ENCODE peak calls at places on chromosomes 13 and 19, in six cellular contexts. One of them, this sample, is unnamed. For H3K27me3, the result is how much of the 10 kb centered on the place peaks cover.

GRCh38 chr13:103730407-103730806 is 664.2 kb upstream of the SLC10A2 start:
- DNase-seq in HCT116: no peak
- DNase-seq in right atrium auricular region: no peak
- DNase-seq in thoracic aorta: no peak
- DNase-seq in fibroblast of lung: no peak
- DNase-seq in tibial nerve: no peak
- DNase-seq in this sample: no peak

GRCh38 chr13:110875243-110875642 is 39.6 kb downstream of the ANKRD10 start:
- DNase-seq in right atrium auricular region: no peak
- DNase-seq in fibroblast of lung: no peak
- DNase-seq in tibial nerve: no peak
- DNase-seq in thoracic aorta: no peak
- DNase-seq in HCT116: no peak
- DNase-seq in this sample: no peak

GRCh38 chr13:98821372-98822237 is 69.1 kb upstream of the SLC15A1 start:
- DNase-seq in HCT116: no peak
- DNase-seq in right atrium auricular region: no peak
- DNase-seq in tibial nerve: no peak
- DNase-seq in fibroblast of lung: peak
- DNase-seq in thoracic aorta: no peak
- DNase-seq in this sample: no peak

GRCh38 chr19:32862173-32862572 is 7.4 kb downstream of the SLC7A9 start:
- DNase-seq in fibroblast of lung: no peak
- DNase-seq in tibial nerve: no peak
- DNase-seq in thoracic aorta: no peak
- DNase-seq in HCT116: no peak
- DNase-seq in right atrium auricular region: no peak
- DNase-seq in this sample: no peak

GRCh38 chr19:5035817-5036732 is 67.2 kb downstream of the KDM4B start:
- DNase-seq in tibial nerve: no peak
- DNase-seq in right atrium auricular region: no peak
- DNase-seq in thoracic aorta: no peak
- DNase-seq in HCT116: no peak
- DNase-seq in fibroblast of lung: no peak
- DNase-seq in this sample: no peak

GRCh38 chr13:113122571-113123225 is at the start of gene F10:
- DNase-seq in fibroblast of lung: peak
- DNase-seq in HCT116: peak
- DNase-seq in thoracic aorta: no peak
- DNase-seq in right atrium auricular region: peak
- DNase-seq in tibial nerve: peak
- DNase-seq in this sample: peak

GRCh38 chr19:8988204-8988603 is 22.0 kb downstream of the MUC16 start:
- DNase-seq in tibial nerve: no peak
- DNase-seq in right atrium auricular region: no peak
- DNase-seq in fibroblast of lung: no peak
- DNase-seq in thoracic aorta: no peak
- DNase-seq in HCT116: peak
- DNase-seq in this sample: no peak

GRCh38 chr19:47713046-47714021 is at the start of gene EHD2:
- DNase-seq in fibroblast of lung: peak
- DNase-seq in right atrium auricular region: peak
- DNase-seq in tibial nerve: peak
- DNase-seq in HCT116: no peak
- DNase-seq in thoracic aorta: no peak
- DNase-seq in this sample: peak

GRCh38 chr13:95164830-95165229 is 136.4 kb downstream of the ABCC4 start:
- DNase-seq in HCT116: no peak
- DNase-seq in right atrium auricular region: no peak
- DNase-seq in tibial nerve: no peak
- DNase-seq in fibroblast of lung: no peak
- DNase-seq in thoracic aorta: no peak
- DNase-seq in this sample: no peak

GRCh38 chr19:4268816-4269430 is 10.1 kb upstream of the SHD start:
- DNase-seq in thoracic aorta: no peak
- DNase-seq in tibial nerve: no peak
- DNase-seq in right atrium auricular region: no peak
- DNase-seq in HCT116: no peak
- DNase-seq in fibroblast of lung: no peak
- DNase-seq in this sample: no peak

GRCh38 chr13:47858678-47859050 is 142.4 kb downstream of the SUCLA2 start:
- DNase-seq in fibroblast of lung: peak
- DNase-seq in right atrium auricular region: no peak
- DNase-seq in tibial nerve: no peak
- DNase-seq in thoracic aorta: no peak
- DNase-seq in HCT116: no peak
- DNase-seq in this sample: no peak

GRCh38 chr13:76293751-76294150 is 592.5 kb downstream of the KCTD12 start:
- DNase-seq in right atrium auricular region: no peak
- DNase-seq in HCT116: no peak
- DNase-seq in thoracic aorta: no peak
- DNase-seq in tibial nerve: no peak
- DNase-seq in fibroblast of lung: peak
- DNase-seq in this sample: no peak

GRCh38 chr13:101382086-101382485 is 34.2 kb downstream of the NALCN start:
- DNase-seq in HCT116: no peak
- DNase-seq in thoracic aorta: no peak
- DNase-seq in right atrium auricular region: no peak
- DNase-seq in fibroblast of lung: no peak
- DNase-seq in tibial nerve: no peak
- DNase-seq in this sample: no peak

GRCh38 chr19:4063369-4064072 is 3.2 kb downstream of the ZBTB7A start:
- DNase-seq in thoracic aorta: no peak
- DNase-seq in tibial nerve: no peak
- DNase-seq in right atrium auricular region: no peak
- DNase-seq in HCT116: no peak
- DNase-seq in fibroblast of lung: no peak
- DNase-seq in this sample: no peak

GRCh38 chr19:37594982-37595382 is 306 bp downstream of the ZNF540 start:
- DNase-seq in thoracic aorta: peak
- DNase-seq in right atrium auricular region: peak
- DNase-seq in tibial nerve: peak
- DNase-seq in fibroblast of lung: peak
- DNase-seq in HCT116: no peak
- DNase-seq in this sample: peak

GRCh38 chr19:33796164-33797100 is at the start of gene KCTD15:
- DNase-seq in tibial nerve: no peak
- DNase-seq in thoracic aorta: no peak
- DNase-seq in right atrium auricular region: no peak
- DNase-seq in HCT116: no peak
- DNase-seq in fibroblast of lung: peak
- DNase-seq in this sample: no peak

GRCh38 chr13:90485441-90485840 is 862.0 kb upstream of the MIR17HG start:
- DNase-seq in right atrium auricular region: no peak
- DNase-seq in tibial nerve: no peak
- DNase-seq in fibroblast of lung: peak
- DNase-seq in thoracic aorta: no peak
- DNase-seq in HCT116: no peak
- DNase-seq in this sample: no peak

DNA sequence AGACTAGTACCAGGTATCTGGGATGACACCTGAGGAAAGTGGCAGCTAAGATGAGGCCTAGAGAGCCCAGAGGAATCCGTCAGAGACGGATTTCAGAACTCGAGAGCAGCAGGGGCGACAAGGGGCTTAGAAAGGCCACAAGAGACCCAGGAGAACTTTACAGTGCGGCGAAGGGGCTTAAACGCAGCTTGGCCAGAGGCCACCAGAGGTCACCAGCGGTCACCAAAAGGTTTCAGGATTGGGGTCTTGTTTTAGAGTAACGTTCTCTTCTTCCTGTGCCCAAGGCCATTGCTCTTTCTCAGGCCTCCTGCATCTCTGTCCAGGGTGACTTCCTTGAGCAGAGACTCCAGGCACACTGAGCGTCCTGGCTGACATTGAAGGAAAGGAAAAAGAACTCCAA is 2.2 kb downstream of the ZSCAN22 start:
- DNase-seq in HCT116: no peak
- DNase-seq in tibial nerve: no peak
- DNase-seq in right atrium auricular region: no peak
- DNase-seq in fibroblast of lung: no peak
- DNase-seq in thoracic aorta: no peak
- DNase-seq in this sample: no peak
- TF ChIP-seq CTCF in HCT116: peak
- TF ChIP-seq CTCF in tibial nerve: no peak
- TF ChIP-seq CTCF in right atrium auricular region: no peak
- TF ChIP-seq CTCF in fibroblast of lung: no peak
- TF ChIP-seq CTCF in thoracic aorta: no peak
- TF ChIP-seq CTCF in this sample: no peak

GRCh38 chr19:2249880-2250764 is 999 bp downstream of the AMH start:
- DNase-seq in right atrium auricular region: no peak
- DNase-seq in tibial nerve: no peak
- DNase-seq in HCT116: no peak
- DNase-seq in thoracic aorta: no peak
- DNase-seq in fibroblast of lung: no peak
- DNase-seq in this sample: no peak

GRCh38 chr19:2250765-2251576 is 1.8 kb downstream of the AMH start:
- DNase-seq in thoracic aorta: no peak
- DNase-seq in tibial nerve: no peak
- DNase-seq in right atrium auricular region: no peak
- DNase-seq in fibroblast of lung: no peak
- DNase-seq in HCT116: no peak
- DNase-seq in this sample: no peak

GRCh38 chr19:2253106-2254051 is 2.8 kb downstream of the JSRP1 start:
- DNase-seq in tibial nerve: no peak
- DNase-seq in fibroblast of lung: no peak
- DNase-seq in right atrium auricular region: no peak
- DNase-seq in thoracic aorta: no peak
- DNase-seq in HCT116: no peak
- DNase-seq in this sample: no peak

GRCh38 chr19:2252481-2253105 is 3.5 kb downstream of the AMH start:
- DNase-seq in fibroblast of lung: no peak
- DNase-seq in HCT116: no peak
- DNase-seq in right atrium auricular region: no peak
- DNase-seq in thoracic aorta: no peak
- DNase-seq in tibial nerve: no peak
- DNase-seq in this sample: no peak

DNA sequence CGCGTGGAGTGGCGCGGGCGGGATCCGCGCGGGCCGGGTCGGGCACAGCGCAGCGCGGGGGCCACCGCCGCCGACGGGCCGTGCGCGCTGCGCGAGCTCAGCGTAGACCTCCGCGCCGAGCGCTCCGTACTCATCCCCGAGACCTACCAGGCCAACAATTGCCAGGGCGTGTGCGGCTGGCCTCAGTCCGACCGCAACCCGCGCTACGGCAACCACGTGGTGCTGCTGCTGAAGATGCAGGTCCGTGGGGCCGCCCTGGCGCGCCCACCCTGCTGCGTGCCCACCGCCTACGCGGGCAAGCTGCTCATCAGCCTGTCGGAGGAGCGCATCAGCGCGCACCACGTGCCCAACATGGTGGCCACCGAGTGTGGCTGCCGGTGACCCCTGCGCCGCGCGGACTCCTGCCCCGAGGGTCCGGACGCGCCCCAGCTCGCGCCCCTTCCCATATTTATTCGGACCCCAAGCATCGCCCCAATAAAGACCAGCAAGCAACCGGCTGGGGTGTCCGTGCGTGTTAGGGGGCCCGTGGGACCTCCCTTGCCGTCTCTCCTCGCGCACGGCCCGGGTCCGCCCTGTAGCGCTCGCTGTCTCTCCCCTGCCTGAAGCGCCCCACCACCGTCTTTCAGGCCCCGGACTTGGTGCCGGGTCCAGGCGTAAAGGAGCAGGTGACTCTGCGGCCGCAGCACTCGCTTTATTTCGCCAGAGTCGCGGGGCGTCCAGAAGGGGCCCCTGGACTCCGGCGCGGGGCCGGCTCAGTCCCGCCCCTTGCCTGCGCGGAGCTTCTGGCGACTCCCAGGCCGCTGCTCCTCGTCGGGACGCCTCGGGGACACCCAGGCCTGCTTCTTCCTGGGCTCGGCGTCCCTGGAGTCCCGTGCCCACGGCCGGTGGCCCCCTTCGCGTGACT is 2.7 kb downstream of the AMH start:
- DNase-seq in right atrium auricular region: no peak
- DNase-seq in HCT116: no peak
- DNase-seq in tibial nerve: no peak
- DNase-seq in thoracic aorta: no peak
- DNase-seq in fibroblast of lung: peak
- DNase-seq in this sample: no peak
- H3K27me3 ChIP-seq in right atrium auricular region: under half
- H3K27me3 ChIP-seq in HCT116: under half
- H3K27me3 ChIP-seq in tibial nerve: under half
- H3K27me3 ChIP-seq in thoracic aorta: under half
- H3K27me3 ChIP-seq in fibroblast of lung: under half
- H3K27me3 ChIP-seq in this sample: half or more

DNA sequence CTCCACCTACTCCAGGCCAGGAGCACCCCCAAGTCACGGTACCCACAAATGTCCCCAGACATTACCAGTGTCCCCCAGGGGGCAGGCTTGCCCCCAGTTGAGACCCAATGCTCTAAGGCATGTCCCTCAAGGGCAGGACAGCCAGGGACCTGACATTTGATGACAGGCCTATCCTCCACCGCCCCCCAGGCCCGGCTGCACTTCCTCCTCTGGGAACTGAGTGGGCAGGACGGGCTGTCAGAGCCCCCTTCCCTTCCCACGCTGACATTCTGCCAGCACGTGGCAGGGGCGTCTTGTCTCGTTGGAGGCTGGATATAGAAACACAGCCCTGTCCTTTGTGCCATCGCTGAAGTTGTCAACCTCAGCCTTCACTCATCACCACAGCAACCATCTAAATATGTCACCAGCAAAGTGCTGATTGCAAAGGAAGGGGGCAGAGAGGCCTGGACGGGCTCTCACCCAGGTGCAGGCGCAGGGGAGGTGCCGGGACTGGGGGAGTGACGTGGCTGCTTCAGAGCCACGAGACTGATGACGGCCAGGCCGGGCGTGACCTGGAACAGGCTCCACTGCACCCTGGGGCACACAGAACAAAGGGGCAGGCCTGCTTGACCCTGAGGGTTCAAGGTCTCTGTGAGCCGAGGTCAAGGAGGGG is 38.4 kb downstream of the GNG7 start:
- DNase-seq in HCT116: no peak
- DNase-seq in thoracic aorta: no peak
- DNase-seq in tibial nerve: no peak
- DNase-seq in fibroblast of lung: no peak
- DNase-seq in right atrium auricular region: peak
- DNase-seq in this sample: no peak
- TF ChIP-seq CTCF in HCT116: peak
- TF ChIP-seq CTCF in thoracic aorta: no peak
- TF ChIP-seq CTCF in tibial nerve: no peak
- TF ChIP-seq CTCF in fibroblast of lung: no peak
- TF ChIP-seq CTCF in right atrium auricular region: peak
- TF ChIP-seq CTCF in this sample: no peak

GRCh38 chr19:41928754-41929535 is 696 bp upstream of the ERFL start:
- DNase-seq in fibroblast of lung: no peak
- DNase-seq in right atrium auricular region: no peak
- DNase-seq in tibial nerve: no peak
- DNase-seq in HCT116: no peak
- DNase-seq in thoracic aorta: no peak
- DNase-seq in this sample: no peak

GRCh38 chr19:41930322-41930722 is 2.1 kb upstream of the ERFL start:
- DNase-seq in fibroblast of lung: no peak
- DNase-seq in HCT116: no peak
- DNase-seq in tibial nerve: no peak
- DNase-seq in right atrium auricular region: no peak
- DNase-seq in thoracic aorta: no peak
- DNase-seq in this sample: no peak

GRCh38 chr19:41930926-41931592 is 2.8 kb upstream of the ERFL start:
- DNase-seq in HCT116: no peak
- DNase-seq in tibial nerve: no peak
- DNase-seq in fibroblast of lung: no peak
- DNase-seq in thoracic aorta: no peak
- DNase-seq in right atrium auricular region: no peak
- DNase-seq in this sample: no peak

GRCh38 chr19:41928221-41928683 is at the start of gene ERFL:
- DNase-seq in tibial nerve: no peak
- DNase-seq in thoracic aorta: no peak
- DNase-seq in right atrium auricular region: no peak
- DNase-seq in fibroblast of lung: no peak
- DNase-seq in HCT116: no peak
- DNase-seq in this sample: no peak

GRCh38 chr19:41929536-41930071 is 1.4 kb upstream of the ERFL start:
- DNase-seq in right atrium auricular region: no peak
- DNase-seq in HCT116: no peak
- DNase-seq in tibial nerve: no peak
- DNase-seq in fibroblast of lung: no peak
- DNase-seq in thoracic aorta: no peak
- DNase-seq in this sample: no peak
- H3K27me3 ChIP-seq in right atrium auricular region: half or more
- H3K27me3 ChIP-seq in HCT116: under half
- H3K27me3 ChIP-seq in tibial nerve: under half
- H3K27me3 ChIP-seq in fibroblast of lung: half or more
- H3K27me3 ChIP-seq in thoracic aorta: under half
- H3K27me3 ChIP-seq in this sample: half or more

This sample was measured in left lung.